ENCODE peak calls at places on chromosomes 1 and 21, in ten cellular contexts. J is uterus; U is CD4-positive, CD25-positive, alpha-beta regulatory T cell; S is PC-9; L is osteoblast; G is cardiac muscle cell; W is left ventricle myocardium inferior; C is heart left ventricle; N is CD8-positive, alpha-beta T cell; H is brain microvascular endothelial cell. D is an unnamed sample.

GRCh38 chr1:163570061-163570460 is 248.3 kb downstream of the NUF2 start:
- DNase-seq in G (no peak), C (no peak), N (no peak), L (no peak), S (no peak), W (no peak), U (no peak), H (no peak), J (no peak), D (peak; percentile 93)

GRCh38 chr1:78543941-78544630 is 53.3 kb downstream of the PTGFR start:
- DNase-seq in N (no peak), S (peak; percentile 36), C (no peak), U (no peak), J (no peak), W (no peak), G (no peak), H (no peak), L (no peak), D (no peak)

GRCh38 chr1:51627672-51628071 is 10.8 kb downstream of the OSBPL9 start:
- DNase-seq in H (peak; percentile 60), U (peak; percentile 32), S (no peak), J (no peak), G (peak; percentile 59), C (no peak), N (no peak), W (no peak), L (peak; percentile 65), D (peak; percentile 79)

GRCh38 chr1:94060720-94061119 is 60.2 kb downstream of the ABCA4 start:
- DNase-seq in H (no peak), W (no peak), G (no peak), J (no peak), C (no peak), S (no peak), U (no peak), L (no peak), N (no peak), D (no peak)

GRCh38 chr1:205066221-205066818 is 17.9 kb downstream of the TMEM81 start:
- DNase-seq in H (no peak), L (peak; percentile 27), C (no peak), W (no peak), U (no peak), S (no peak), N (no peak), J (no peak), G (no peak), D (no peak)

GRCh38 chr1:151718666-151719065 is 2.1 kb upstream of the CELF3 start:
- DNase-seq in L (no peak), W (no peak), J (no peak), U (no peak), G (no peak), N (no peak), C (no peak), S (no peak), H (no peak), D (no peak)

GRCh38 chr1:64133036-64133435 is 70.4 kb upstream of the UBE2U start:
- DNase-seq in L (peak; percentile 84), C (no peak), U (no peak), S (peak; percentile 94), G (no peak), N (no peak), H (peak; percentile 87), J (no peak), W (no peak), D (no peak)

GRCh38 chr1:51119331-51119730 is 17.3 kb downstream of the C1orf185 start:
- DNase-seq in U (no peak), L (no peak), C (no peak), S (no peak), J (no peak), W (no peak), H (no peak), N (no peak), G (no peak), D (no peak)

GRCh38 chr21:37073417-37074194 is 552 bp downstream of the TTC3 start:
- DNase-seq in J (peak; percentile 59), L (peak; percentile 48), G (peak; percentile 28), C (peak; percentile 67), S (no peak), H (peak; percentile 35), U (peak; percentile 80), W (peak; percentile 53), N (peak; percentile 85), D (peak; percentile 56)

GRCh38 chr1:117670996-117671780 is 65.3 kb downstream of the TENT5C start:
- DNase-seq in N (no peak), G (no peak), J (no peak), S (no peak), L (no peak), C (no peak), U (no peak), H (no peak), W (no peak), D (no peak)
- H3K27ac ChIP-seq in N (no peak overlapping the region), G (no peak overlapping the region), J (no peak overlapping the region), S (no peak overlapping the region), L (no peak overlapping the region), C (peak overlapping the region; percentile 50), U (no peak overlapping the region), H (no peak overlapping the region), W (peak overlapping the region; percentile 80), D (no peak overlapping the region)

GRCh38 chr1:155938220-155938627 is 3.2 kb upstream of the RXFP4 start:
- DNase-seq in W (no peak), C (no peak), N (peak; percentile 16), H (peak; percentile 58), U (peak; percentile 76), S (peak; percentile 60), L (peak; percentile 65), G (peak; percentile 77), J (no peak), D (peak; percentile 84)
- H3K27ac ChIP-seq in W (peak overlapping the region; percentile 92), C (peak overlapping the region; percentile 7), N (no peak overlapping the region), H (no peak overlapping the region), U (no peak overlapping the region), S (peak overlapping the region; percentile 18), L (no peak overlapping the region), G (no peak overlapping the region), J (peak overlapping the region; percentile 45), D (peak overlapping the region; percentile 6)

DNA sequence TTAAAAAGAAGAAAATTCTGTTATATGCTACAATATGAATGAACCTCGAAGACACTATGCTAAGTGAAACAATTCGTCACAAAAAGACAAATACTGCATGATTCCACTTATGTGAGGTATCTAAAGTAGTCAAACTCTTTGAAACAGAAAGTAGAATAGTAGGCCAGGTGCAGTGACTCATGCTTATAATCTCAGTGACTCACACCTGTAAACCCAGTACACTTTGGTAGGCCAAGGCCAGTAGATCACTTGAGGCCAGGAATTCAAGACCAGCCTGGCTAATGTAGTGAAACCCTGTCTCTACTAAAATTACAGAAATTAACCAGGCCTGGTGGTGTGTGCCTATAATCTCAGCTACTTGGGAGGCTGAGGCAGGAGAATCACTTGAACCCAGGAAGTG is 25.7 kb downstream of the EPHA10 start:
- DNase-seq in G (no peak), J (no peak), C (no peak), N (no peak), S (peak; percentile 95), L (no peak), H (no peak), U (peak; percentile 28), W (no peak), D (no peak)
- H3K27ac ChIP-seq in G (no peak overlapping the region), J (no peak overlapping the region), C (no peak overlapping the region), N (no peak overlapping the region), S (peak overlapping the region; percentile 77), L (no peak overlapping the region), H (no peak overlapping the region), U (no peak overlapping the region), W (no peak overlapping the region), D (no peak overlapping the region)

GRCh38 chr1:4267381-4268261 is 367.5 kb upstream of the C1orf174 start:
- DNase-seq in N (no peak), C (no peak), G (no peak), U (peak; percentile 81), J (no peak), W (no peak), L (no peak), S (no peak), H (no peak), D (no peak)
- H3K27ac ChIP-seq in N (no peak overlapping the region), C (no peak overlapping the region), G (no peak overlapping the region), U (no peak overlapping the region), J (no peak overlapping the region), W (no peak overlapping the region), L (no peak overlapping the region), S (no peak overlapping the region), H (no peak overlapping the region), D (no peak overlapping the region)

D was measured in A673.